ENCODE peak calls at places on chromosomes 3 and 15, in seven cellular contexts. N is Panc1, E is IMR-90, Y is GM12878, D is pancreas, L is prostate gland, O is psoas muscle. Z is an unnamed sample.

GRCh38 chr3:156256256-156256655 is 135.9 kb downstream of the KCNAB1 start:
- DNase-seq in E (no peak), Y (no peak), N (no peak), L (no peak), D (no peak), O (no peak), Z (no peak)

GRCh38 chr3:124812291-124813265 is 74.6 kb downstream of the ITGB5 start:
- DNase-seq in O (peak; percentile 72), D (no peak), E (peak; percentile 99), Y (no peak), L (no peak), N (peak; percentile 71), Z (peak; percentile 88)

GRCh38 chr3:138412821-138413531 is 21.4 kb upstream of the ESYT3 start:
- DNase-seq in D (no peak), L (no peak), O (no peak), E (peak; percentile 39), Y (no peak), N (no peak), Z (no peak)

GRCh38 chr3:45626096-45626887 is 31.7 kb downstream of the LIMD1 start:
- DNase-seq in E (peak; percentile 47), L (no peak), O (no peak), N (no peak), Y (no peak), D (no peak), Z (no peak)

GRCh38 chr3:104514371-104514770 is 852.3 kb upstream of the ALCAM start:
- DNase-seq in L (no peak), Y (no peak), O (no peak), N (no peak), E (no peak), D (no peak), Z (no peak)

GRCh38 chr15:34584996-34585395 is 1.5 kb upstream of the GOLGA8B start:
- DNase-seq in L (no peak), D (no peak), N (no peak), Y (no peak), E (no peak), O (no peak), Z (no peak)

GRCh38 chr3:63613561-63613960 is 38.9 kb upstream of the SNTN start:
- DNase-seq in L (no peak), O (no peak), D (no peak), E (peak; percentile 39), Y (no peak), N (no peak), Z (no peak)

GRCh38 chr3:4850211-4850927 is 128.9 kb upstream of the BHLHE40 start:
- DNase-seq in L (no peak), D (no peak), O (no peak), Y (peak; percentile 84), E (no peak), N (no peak), Z (no peak)

GRCh38 chr15:44554934-44555723 is 18.2 kb downstream of the EIF3J start:
- DNase-seq in D (no peak), N (no peak), O (no peak), Y (no peak), L (no peak), E (no peak), Z (no peak)

GRCh38 chr15:29115093-29115991 is 154.3 kb downstream of the NSMCE3 start:
- DNase-seq in Y (no peak), L (no peak), O (no peak), N (no peak), D (no peak), E (no peak), Z (no peak)

GRCh38 chr3:41159581-41160189 is 39.6 kb upstream of the CTNNB1 start:
- DNase-seq in D (no peak), E (no peak), N (no peak), Y (no peak), O (no peak), L (no peak), Z (no peak)

GRCh38 chr3:172622916-172623700 is 87.8 kb downstream of the NCEH1 start:
- DNase-seq in O (no peak), Y (no peak), N (no peak), D (no peak), E (peak; percentile 71), L (peak; percentile 70), Z (no peak)

GRCh38 chr3:117853923-117854322 is 1144.3 kb downstream of the TUSC7 start:
- DNase-seq in Y (no peak), D (no peak), L (no peak), N (peak; percentile 52), E (peak; percentile 93), O (no peak), Z (no peak)

GRCh38 chr3:23217872-23218554 is 14.9 kb downstream of the UBE2E2 start:
- DNase-seq in Y (no peak), L (no peak), O (no peak), D (no peak), N (no peak), E (peak; percentile 72), Z (no peak)

GRCh38 chr3:113979916-113980315 is 32.1 kb downstream of the ZDHHC23 start:
- DNase-seq in E (no peak), O (no peak), L (no peak), N (no peak), Y (no peak), D (no peak), Z (no peak)

GRCh38 chr3:141236351-141236750 is 4.7 kb downstream of the PXYLP1 start:
- DNase-seq in N (no peak), Y (no peak), D (no peak), E (no peak), O (no peak), L (no peak), Z (no peak)

GRCh38 chr3:134279466-134279865 is 28.8 kb upstream of the RYK start:
- DNase-seq in E (no peak), Y (no peak), N (no peak), L (no peak), D (no peak), O (no peak), Z (no peak)

GRCh38 chr3:72836923-72837322 is 11.3 kb downstream of the SHQ1 start:
- DNase-seq in O (peak; percentile 76), E (no peak), N (no peak), Y (no peak), D (peak; percentile 80), L (peak; percentile 80), Z (no peak)

GRCh38 chr3:9147215-9147895 is 102.1 kb downstream of the SRGAP3 start:
- DNase-seq in E (no peak), N (no peak), O (no peak), Y (no peak), L (no peak), D (no peak), Z (no peak)

GRCh38 chr3:177451940-177452484 is 254.7 kb upstream of the TBL1XR1 start:
- DNase-seq in L (no peak), Y (no peak), O (no peak), E (peak; percentile 72), D (no peak), N (no peak), Z (no peak)

GRCh38 chr3:10950476-10951294 is 41.9 kb upstream of the SLC6A1 start:
- DNase-seq in E (peak; percentile 42), N (no peak), O (no peak), D (no peak), L (no peak), Y (no peak), Z (no peak)

GRCh38 chr3:38454179-38454883 is 641 bp downstream of the ACVR2B start:
- DNase-seq in Y (no peak), L (peak; percentile 25), E (peak; percentile 13), N (no peak), D (peak; percentile 34), O (peak; percentile 39), Z (peak; percentile 75)

GRCh38 chr3:195612075-195612800 is 28.5 kb upstream of the APOD start:
- DNase-seq in E (no peak), N (no peak), O (peak; percentile 48), L (no peak), Y (no peak), D (peak; percentile 46), Z (peak; percentile 88)

DNA sequence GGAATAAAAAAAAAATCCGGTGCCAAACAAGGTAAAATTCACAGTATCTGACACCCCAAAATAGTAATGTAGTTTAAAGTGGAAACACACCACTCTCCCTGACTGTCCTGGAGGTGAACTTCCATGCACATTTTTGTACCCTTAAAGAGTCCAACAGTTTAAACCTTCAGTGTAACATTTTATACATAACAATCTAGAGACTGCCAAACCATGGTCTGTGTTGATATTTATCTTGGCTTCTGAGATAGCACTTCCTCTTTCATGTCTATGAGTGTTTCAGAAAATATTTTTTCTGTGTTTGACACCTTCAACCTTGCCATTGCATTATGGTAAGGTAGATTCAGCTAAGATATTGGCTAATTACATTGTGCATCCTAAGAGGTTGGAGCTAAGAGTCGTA is 13.9 kb downstream of the TMEM45A start:
- DNase-seq in E (peak; percentile 26), N (no peak), L (no peak), O (no peak), Y (no peak), D (no peak), Z (no peak)
- H3K27ac ChIP-seq in E (no peak overlapping the region), N (no peak overlapping the region), L (no peak overlapping the region), O (no peak overlapping the region), Y (no peak overlapping the region), D (no peak overlapping the region), Z (no peak overlapping the region)

DNA sequence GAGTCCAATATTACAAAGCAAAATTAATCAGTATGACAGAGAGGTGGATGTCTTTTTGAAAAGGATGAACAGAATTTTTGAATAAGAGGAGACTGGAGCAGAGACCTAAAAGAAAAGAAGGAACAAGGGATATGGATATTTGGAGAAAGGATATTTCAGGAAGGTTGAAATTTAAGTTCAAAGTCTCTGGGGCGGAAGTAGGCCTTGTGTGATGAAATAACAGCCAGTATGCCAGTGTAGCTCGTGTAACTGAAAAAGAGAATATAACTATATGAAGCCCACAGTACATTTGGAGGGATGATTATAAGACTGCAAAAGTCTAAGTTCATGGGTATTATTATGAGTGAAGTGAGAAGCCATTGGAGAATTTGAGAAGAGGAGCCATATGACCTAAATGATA is 766.7 kb downstream of the GBE1 start:
- DNase-seq in E (no peak), D (no peak), O (no peak), L (no peak), Y (no peak), N (no peak), Z (no peak)
- H3K27ac ChIP-seq in E (no peak overlapping the region), D (no peak overlapping the region), O (no peak overlapping the region), L (no peak overlapping the region), Y (no peak overlapping the region), N (no peak overlapping the region), Z (peak overlapping the region; percentile 41)

DNA sequence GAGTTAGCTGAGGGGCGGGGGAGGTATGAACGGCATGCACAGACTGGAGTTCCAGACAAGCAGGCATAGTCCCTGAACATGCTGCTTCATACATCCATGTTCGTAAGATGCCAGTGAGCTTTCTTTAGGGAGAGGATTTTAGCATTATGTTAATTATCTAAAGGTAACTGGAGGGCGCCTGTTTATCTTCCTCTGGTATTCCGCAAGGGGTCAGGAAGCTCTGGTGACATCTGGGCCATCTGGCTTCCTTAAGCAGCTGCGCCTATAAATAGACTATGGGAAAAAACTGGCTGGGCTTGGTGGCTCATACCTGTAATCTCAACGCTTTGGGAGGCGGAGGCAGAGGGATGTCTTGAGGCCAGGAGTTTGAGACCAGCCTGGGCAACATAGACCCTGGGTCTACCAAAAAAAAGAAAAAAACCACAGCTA is 1.5 kb upstream of the FBXO22 start:
- DNase-seq in N (no peak), L (no peak), E (no peak), Y (no peak), O (no peak), D (no peak), Z (no peak)
- H3K27ac ChIP-seq in N (peak overlapping the region; percentile 97), L (no peak overlapping the region), E (no peak overlapping the region), Y (no peak overlapping the region), O (peak overlapping the region; percentile 78), D (no peak overlapping the region), Z (no peak overlapping the region)

DNA sequence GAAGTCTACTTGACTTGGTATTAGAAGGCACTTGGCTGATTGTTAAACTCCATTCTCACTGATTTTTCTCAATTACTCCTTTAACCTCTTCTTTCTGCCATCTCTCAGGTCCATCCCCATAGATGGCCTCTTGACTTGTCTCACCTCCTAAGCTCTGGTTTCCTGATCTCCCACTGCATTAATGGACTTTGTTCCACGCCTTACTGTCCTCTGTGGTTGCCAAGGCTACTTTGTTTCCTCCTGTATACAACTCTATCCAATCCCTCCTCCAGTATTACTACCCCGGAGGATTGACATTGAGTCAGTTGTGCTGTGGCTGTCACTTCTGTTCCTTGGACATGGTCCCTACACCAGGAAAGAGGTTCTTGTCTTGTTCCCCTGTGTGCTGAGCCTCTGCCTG is 10.6 kb upstream of the GLCE start:
- DNase-seq in L (no peak), N (no peak), Y (no peak), E (no peak), O (no peak), D (no peak), Z (no peak)
- H3K27ac ChIP-seq in L (no peak overlapping the region), N (no peak overlapping the region), Y (no peak overlapping the region), E (no peak overlapping the region), O (no peak overlapping the region), D (no peak overlapping the region), Z (no peak overlapping the region)